ENCODE peak calls at places on chromosomes 16 and 17, in nine cellular contexts. One of them, this sample, is unnamed.

GRCh38 chr17:382644-383533 is 30.3 kb upstream of the RPH3AL start:
- DNase-seq in HFFc6: peak
- DNase-seq in AG10803: peak
- DNase-seq in Peyer's patch: peak
- DNase-seq in mammary epithelial cell: no peak
- DNase-seq in fibroblast of lung: peak
- DNase-seq in OCI-LY7: no peak
- DNase-seq in HL-60: no peak
- DNase-seq in upper lobe of right lung: no peak
- DNase-seq in this sample: no peak

GRCh38 chr17:53707546-53707945 is 115.2 kb upstream of the KIF2B start:
- DNase-seq in HFFc6: no peak
- DNase-seq in AG10803: no peak
- DNase-seq in Peyer's patch: no peak
- DNase-seq in mammary epithelial cell: no peak
- DNase-seq in fibroblast of lung: peak
- DNase-seq in OCI-LY7: no peak
- DNase-seq in HL-60: no peak
- DNase-seq in upper lobe of right lung: no peak
- DNase-seq in this sample: no peak

GRCh38 chr16:10511829-10512228 is 68.6 kb downstream of the EMP2 start:
- DNase-seq in HFFc6: no peak
- DNase-seq in AG10803: no peak
- DNase-seq in Peyer's patch: no peak
- DNase-seq in mammary epithelial cell: peak
- DNase-seq in fibroblast of lung: no peak
- DNase-seq in OCI-LY7: no peak
- DNase-seq in HL-60: no peak
- DNase-seq in upper lobe of right lung: no peak
- DNase-seq in this sample: no peak

GRCh38 chr17:43667506-43668438 is 6.0 kb upstream of the MEOX1 start:
- DNase-seq in HFFc6: peak
- DNase-seq in AG10803: peak
- DNase-seq in Peyer's patch: no peak
- DNase-seq in mammary epithelial cell: peak
- DNase-seq in fibroblast of lung: peak
- DNase-seq in OCI-LY7: no peak
- DNase-seq in HL-60: no peak
- DNase-seq in upper lobe of right lung: no peak
- DNase-seq in this sample: no peak

GRCh38 chr17:6420173-6420641 is 14.7 kb downstream of the AIPL1 start:
- DNase-seq in HFFc6: no peak
- DNase-seq in AG10803: no peak
- DNase-seq in Peyer's patch: no peak
- DNase-seq in mammary epithelial cell: no peak
- DNase-seq in fibroblast of lung: peak
- DNase-seq in OCI-LY7: no peak
- DNase-seq in HL-60: peak
- DNase-seq in upper lobe of right lung: peak
- DNase-seq in this sample: no peak

GRCh38 chr16:6576646-6577045 is 756.0 kb upstream of the RBFOX1 start:
- DNase-seq in HFFc6: no peak
- DNase-seq in AG10803: no peak
- DNase-seq in Peyer's patch: no peak
- DNase-seq in mammary epithelial cell: no peak
- DNase-seq in fibroblast of lung: no peak
- DNase-seq in OCI-LY7: no peak
- DNase-seq in HL-60: no peak
- DNase-seq in upper lobe of right lung: no peak
- DNase-seq in this sample: no peak

GRCh38 chr17:50269477-50270429 is 4.5 kb upstream of the TMEM92 start:
- DNase-seq in HFFc6: peak
- DNase-seq in AG10803: peak
- DNase-seq in Peyer's patch: peak
- DNase-seq in mammary epithelial cell: peak
- DNase-seq in fibroblast of lung: peak
- DNase-seq in OCI-LY7: peak
- DNase-seq in HL-60: peak
- DNase-seq in upper lobe of right lung: peak
- DNase-seq in this sample: peak

GRCh38 chr17:75679706-75680201 is 12.6 kb downstream of the SAP30BP start:
- DNase-seq in HFFc6: peak
- DNase-seq in AG10803: peak
- DNase-seq in Peyer's patch: peak
- DNase-seq in mammary epithelial cell: peak
- DNase-seq in fibroblast of lung: peak
- DNase-seq in OCI-LY7: no peak
- DNase-seq in HL-60: no peak
- DNase-seq in upper lobe of right lung: no peak
- DNase-seq in this sample: no peak

GRCh38 chr16:4685776-4686496 is 7.4 kb upstream of the NUDT16L1 start:
- DNase-seq in HFFc6: no peak
- DNase-seq in AG10803: no peak
- DNase-seq in Peyer's patch: no peak
- DNase-seq in mammary epithelial cell: no peak
- DNase-seq in fibroblast of lung: no peak
- DNase-seq in OCI-LY7: no peak
- DNase-seq in HL-60: peak
- DNase-seq in upper lobe of right lung: no peak
- DNase-seq in this sample: no peak

GRCh38 chr17:81508639-81509047 is 4.0 kb downstream of the ACTG1 start:
- DNase-seq in HFFc6: no peak
- DNase-seq in AG10803: peak
- DNase-seq in Peyer's patch: peak
- DNase-seq in mammary epithelial cell: peak
- DNase-seq in fibroblast of lung: peak
- DNase-seq in OCI-LY7: peak
- DNase-seq in HL-60: no peak
- DNase-seq in upper lobe of right lung: no peak
- DNase-seq in this sample: no peak

GRCh38 chr17:72618018-72618509 is 474.4 kb downstream of the SLC39A11 start:
- DNase-seq in HFFc6: no peak
- DNase-seq in AG10803: no peak
- DNase-seq in Peyer's patch: peak
- DNase-seq in mammary epithelial cell: no peak
- DNase-seq in fibroblast of lung: no peak
- DNase-seq in OCI-LY7: no peak
- DNase-seq in HL-60: no peak
- DNase-seq in upper lobe of right lung: no peak
- DNase-seq in this sample: no peak

GRCh38 chr17:79874329-79874981 is 35.2 kb upstream of the CBX4 start:
- DNase-seq in HFFc6: no peak
- DNase-seq in AG10803: peak
- DNase-seq in Peyer's patch: peak
- DNase-seq in mammary epithelial cell: peak
- DNase-seq in fibroblast of lung: peak
- DNase-seq in OCI-LY7: peak
- DNase-seq in HL-60: peak
- DNase-seq in upper lobe of right lung: no peak
- DNase-seq in this sample: no peak

GRCh38 chr16:61946019-61946418 is 90.2 kb downstream of the CDH8 start:
- DNase-seq in HFFc6: no peak
- DNase-seq in AG10803: no peak
- DNase-seq in Peyer's patch: no peak
- DNase-seq in mammary epithelial cell: no peak
- DNase-seq in fibroblast of lung: no peak
- DNase-seq in OCI-LY7: no peak
- DNase-seq in HL-60: no peak
- DNase-seq in upper lobe of right lung: no peak
- DNase-seq in this sample: no peak

GRCh38 chr16:89200850-89201466 is 621 bp upstream of the SLC22A31 start:
- DNase-seq in HFFc6: no peak
- DNase-seq in AG10803: no peak
- DNase-seq in Peyer's patch: no peak
- DNase-seq in mammary epithelial cell: no peak
- DNase-seq in fibroblast of lung: no peak
- DNase-seq in OCI-LY7: no peak
- DNase-seq in HL-60: no peak
- DNase-seq in upper lobe of right lung: peak
- DNase-seq in this sample: no peak

GRCh38 chr16:8962393-8963009 is 1.2 kb downstream of the USP7 start:
- DNase-seq in HFFc6: no peak
- DNase-seq in AG10803: no peak
- DNase-seq in Peyer's patch: peak
- DNase-seq in mammary epithelial cell: peak
- DNase-seq in fibroblast of lung: no peak
- DNase-seq in OCI-LY7: peak
- DNase-seq in HL-60: no peak
- DNase-seq in upper lobe of right lung: peak
- DNase-seq in this sample: no peak

GRCh38 chr16:80459331-80459777 is 81.4 kb upstream of the DYNLRB2 start:
- DNase-seq in HFFc6: no peak
- DNase-seq in AG10803: peak
- DNase-seq in Peyer's patch: no peak
- DNase-seq in mammary epithelial cell: no peak
- DNase-seq in fibroblast of lung: peak
- DNase-seq in OCI-LY7: no peak
- DNase-seq in HL-60: no peak
- DNase-seq in upper lobe of right lung: no peak
- DNase-seq in this sample: no peak

GRCh38 chr17:80375186-80375585 is 39.8 kb upstream of the ENDOV start:
- DNase-seq in HFFc6: no peak
- DNase-seq in AG10803: no peak
- DNase-seq in Peyer's patch: peak
- DNase-seq in mammary epithelial cell: no peak
- DNase-seq in fibroblast of lung: no peak
- DNase-seq in OCI-LY7: no peak
- DNase-seq in HL-60: no peak
- DNase-seq in upper lobe of right lung: peak
- DNase-seq in this sample: no peak

DNA sequence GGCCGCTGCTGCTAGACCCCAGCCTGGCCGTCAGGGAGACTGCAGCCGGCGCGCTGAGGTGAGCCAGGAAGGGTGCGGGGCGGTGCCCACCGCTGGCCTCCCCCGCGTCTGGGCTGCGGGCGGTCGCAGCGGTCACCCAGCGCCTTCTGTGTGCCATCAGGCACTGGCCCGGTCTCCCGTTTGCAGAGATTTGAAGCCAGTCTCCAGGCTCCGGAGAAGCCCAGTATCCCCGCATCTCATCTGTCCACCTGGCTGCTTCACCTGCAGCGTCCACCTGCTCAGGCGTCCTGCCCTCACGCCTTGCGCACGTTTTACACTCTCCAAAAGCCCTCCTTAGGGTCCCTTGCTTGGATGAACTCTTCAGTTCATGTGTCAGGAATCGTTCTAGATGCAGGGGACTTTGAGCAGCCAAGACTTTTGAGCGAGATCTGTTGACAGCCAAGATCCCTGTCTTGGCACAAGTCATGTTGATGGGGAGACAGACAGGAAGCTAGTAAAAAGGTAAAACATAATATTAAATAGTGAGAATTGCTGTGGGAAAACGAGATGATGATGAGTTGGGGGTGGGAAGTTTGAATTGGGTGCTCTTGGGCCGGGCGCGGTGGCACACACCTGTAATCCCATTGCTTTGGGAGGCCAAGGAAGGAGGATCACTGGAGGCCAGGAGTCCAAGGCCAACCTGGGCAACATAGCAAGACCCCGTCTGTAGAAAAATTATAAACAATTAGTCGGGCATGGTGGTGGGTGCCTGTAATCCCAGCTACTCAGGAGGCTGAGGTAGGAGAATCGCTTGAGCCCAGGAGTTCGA is 916 bp downstream of the HEATR3 start:
- DNase-seq in HFFc6: no peak
- DNase-seq in AG10803: no peak
- DNase-seq in Peyer's patch: no peak
- DNase-seq in mammary epithelial cell: no peak
- DNase-seq in fibroblast of lung: no peak
- DNase-seq in OCI-LY7: peak
- DNase-seq in HL-60: no peak
- DNase-seq in upper lobe of right lung: no peak
- DNase-seq in this sample: no peak
- TF ChIP-seq CTCF in HFFc6: no peak
- TF ChIP-seq CTCF in AG10803: no peak
- TF ChIP-seq CTCF in Peyer's patch: no peak
- TF ChIP-seq CTCF in mammary epithelial cell: no peak
- TF ChIP-seq CTCF in fibroblast of lung: no peak
- TF ChIP-seq CTCF in OCI-LY7: no peak
- TF ChIP-seq CTCF in HL-60: no peak
- TF ChIP-seq CTCF in upper lobe of right lung: peak
- TF ChIP-seq CTCF in this sample: peak

GRCh38 chr16:67246945-67247697 is at the start of gene FHOD1:
- DNase-seq in HFFc6: peak
- DNase-seq in AG10803: peak
- DNase-seq in Peyer's patch: peak
- DNase-seq in mammary epithelial cell: peak
- DNase-seq in fibroblast of lung: peak
- DNase-seq in OCI-LY7: peak
- DNase-seq in HL-60: peak
- DNase-seq in upper lobe of right lung: peak
- DNase-seq in this sample: peak
- TF ChIP-seq CTCF in HFFc6: no peak
- TF ChIP-seq CTCF in AG10803: no peak
- TF ChIP-seq CTCF in Peyer's patch: no peak
- TF ChIP-seq CTCF in mammary epithelial cell: no peak
- TF ChIP-seq CTCF in fibroblast of lung: no peak
- TF ChIP-seq CTCF in OCI-LY7: peak
- TF ChIP-seq CTCF in HL-60: no peak
- TF ChIP-seq CTCF in upper lobe of right lung: no peak
- TF ChIP-seq CTCF in this sample: peak

GRCh38 chr17:1724869-1725641 is 551 bp downstream of the WDR81 start:
- DNase-seq in HFFc6: no peak
- DNase-seq in AG10803: no peak
- DNase-seq in Peyer's patch: no peak
- DNase-seq in mammary epithelial cell: no peak
- DNase-seq in fibroblast of lung: peak
- DNase-seq in OCI-LY7: no peak
- DNase-seq in HL-60: peak
- DNase-seq in upper lobe of right lung: peak
- DNase-seq in this sample: no peak
- TF ChIP-seq CTCF in HFFc6: peak
- TF ChIP-seq CTCF in AG10803: no peak
- TF ChIP-seq CTCF in Peyer's patch: no peak
- TF ChIP-seq CTCF in mammary epithelial cell: no peak
- TF ChIP-seq CTCF in fibroblast of lung: no peak
- TF ChIP-seq CTCF in OCI-LY7: no peak
- TF ChIP-seq CTCF in HL-60: no peak
- TF ChIP-seq CTCF in upper lobe of right lung: no peak
- TF ChIP-seq CTCF in this sample: no peak

GRCh38 chr17:5122586-5123342 is 6.9 kb downstream of the USP6 start:
- DNase-seq in HFFc6: no peak
- DNase-seq in AG10803: no peak
- DNase-seq in Peyer's patch: peak
- DNase-seq in mammary epithelial cell: no peak
- DNase-seq in fibroblast of lung: no peak
- DNase-seq in OCI-LY7: no peak
- DNase-seq in HL-60: no peak
- DNase-seq in upper lobe of right lung: peak
- DNase-seq in this sample: peak
- TF ChIP-seq CTCF in HFFc6: no peak
- TF ChIP-seq CTCF in AG10803: no peak
- TF ChIP-seq CTCF in Peyer's patch: no peak
- TF ChIP-seq CTCF in mammary epithelial cell: no peak
- TF ChIP-seq CTCF in fibroblast of lung: no peak
- TF ChIP-seq CTCF in OCI-LY7: no peak
- TF ChIP-seq CTCF in HL-60: no peak
- TF ChIP-seq CTCF in upper lobe of right lung: no peak
- TF ChIP-seq CTCF in this sample: peak

GRCh38 chr17:55416000-55416399 is 5.6 kb downstream of the MMD start:
- DNase-seq in HFFc6: no peak
- DNase-seq in AG10803: no peak
- DNase-seq in Peyer's patch: no peak
- DNase-seq in mammary epithelial cell: no peak
- DNase-seq in fibroblast of lung: no peak
- DNase-seq in OCI-LY7: no peak
- DNase-seq in HL-60: no peak
- DNase-seq in upper lobe of right lung: no peak
- DNase-seq in this sample: no peak
- TF ChIP-seq CTCF in HFFc6: no peak
- TF ChIP-seq CTCF in AG10803: no peak
- TF ChIP-seq CTCF in Peyer's patch: no peak
- TF ChIP-seq CTCF in mammary epithelial cell: no peak
- TF ChIP-seq CTCF in fibroblast of lung: no peak
- TF ChIP-seq CTCF in OCI-LY7: no peak
- TF ChIP-seq CTCF in HL-60: no peak
- TF ChIP-seq CTCF in upper lobe of right lung: no peak
- TF ChIP-seq CTCF in this sample: no peak